ENCODE peak calls at places on chromosomes 5 and 9, in ten cellular contexts. Z, C, Y, I, M, W, J, V, L and R are unnamed samples.

GRCh38 chr5:172872997-172873491 is 39.0 kb downstream of the ERGIC1 start:
- DNase-seq in Y (no peak), W (peak), L (no peak), Z (peak), J (peak), M (no peak), I (no peak), C (peak), V (no peak), R (no peak)

GRCh38 chr9:101465330-101465915 is 29.8 kb upstream of the ALDOB start:
- DNase-seq in J (no peak), W (peak), I (no peak), L (peak), Z (peak), Y (peak), M (peak), V (peak), C (no peak), R (no peak)

GRCh38 chr9:73151653-73152382 is at the start of gene ANXA1:
- DNase-seq in M (no peak), J (no peak), I (no peak), L (no peak), Y (no peak), Z (no peak), V (no peak), W (peak), C (no peak), R (no peak)

GRCh38 chr9:124960409-124960752 is 19.5 kb upstream of the GOLGA1 start:
- DNase-seq in M (no peak), I (no peak), Y (no peak), L (no peak), J (no peak), V (no peak), Z (no peak), C (no peak), W (peak), R (no peak)

GRCh38 chr5:54007822-54008777 is 302.3 kb downstream of the ARL15 start:
- DNase-seq in Y (no peak), V (no peak), W (peak), M (no peak), Z (peak), I (no peak), C (no peak), L (no peak), J (no peak), R (no peak)

GRCh38 chr5:170216262-170216864 is 16.4 kb upstream of the C5orf58 start:
- DNase-seq in I (no peak), Z (peak), J (no peak), Y (no peak), M (no peak), W (peak), L (no peak), C (no peak), V (peak), R (no peak)

GRCh38 chr9:35688558-35689350 is 971 bp downstream of the TPM2 start:
- DNase-seq in I (no peak), M (peak), W (peak), Z (no peak), C (peak), J (no peak), V (no peak), Y (no peak), L (no peak), R (no peak)

GRCh38 chr9:135614821-135615665 is 24.3 kb downstream of the GLT6D1 start:
- DNase-seq in I (no peak), Z (no peak), L (no peak), V (no peak), J (no peak), M (no peak), W (no peak), Y (peak), C (no peak), R (peak)

GRCh38 chr9:125472562-125472925 is 210.9 kb downstream of the GAPVD1 start:
- DNase-seq in Y (no peak), V (no peak), Z (no peak), W (peak), I (no peak), M (no peak), L (no peak), C (no peak), J (no peak), R (no peak)

GRCh38 chr9:33162721-33163311 is 4.3 kb downstream of the B4GALT1 start:
- DNase-seq in I (no peak), W (peak), V (no peak), M (no peak), Y (peak), J (peak), L (no peak), Z (no peak), C (peak), R (no peak)

GRCh38 chr9:99112750-99113417 is 8.0 kb downstream of the TGFBR1 start:
- DNase-seq in M (no peak), L (no peak), Z (no peak), J (no peak), I (no peak), W (no peak), C (no peak), V (no peak), Y (no peak), R (no peak)

GRCh38 chr9:33721674-33722358 is 73.5 kb upstream of the PRSS3 start:
- DNase-seq in W (peak), I (peak), J (peak), M (peak), Y (peak), V (peak), C (peak), L (peak), Z (peak), R (peak)

DNA sequence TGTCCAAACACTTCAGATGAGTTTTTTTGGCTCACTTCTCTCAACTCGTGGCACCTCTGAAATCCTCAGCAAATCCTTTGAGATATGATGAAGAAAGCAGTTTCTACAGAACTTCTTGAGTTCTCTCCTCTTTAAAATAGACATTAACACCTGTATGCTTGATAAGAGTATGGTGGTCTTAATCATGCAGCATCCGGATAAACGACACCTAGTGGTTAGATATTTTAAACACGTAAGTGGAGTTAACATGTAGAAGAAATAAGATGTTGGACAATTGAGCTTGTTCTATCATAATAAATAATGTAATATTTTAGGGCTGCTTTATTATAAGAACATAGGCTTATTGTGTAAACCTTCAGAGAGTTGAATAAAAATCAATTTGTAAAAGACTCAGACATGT is 324.8 kb downstream of the CYLC2 start:
- DNase-seq in Y (no peak), M (no peak), C (no peak), J (no peak), W (no peak), Z (no peak), L (no peak), V (no peak), I (no peak), R (no peak)
- TF ChIP-seq CTCF in Y (no peak), M (no peak), C (no peak), J (no peak), W (no peak), Z (no peak), L (peak), V (peak), I (no peak), R (peak)

GRCh38 chr9:131366745-131367401 is 27.0 kb upstream of the PRRC2B start:
- DNase-seq in W (peak), I (no peak), Z (peak), M (no peak), L (no peak), C (no peak), V (peak), J (peak), Y (no peak), R (no peak)
- TF ChIP-seq CTCF in W (peak), I (no peak), Z (peak), M (no peak), L (peak), C (peak), V (peak), J (peak), Y (peak), R (peak)

DNA sequence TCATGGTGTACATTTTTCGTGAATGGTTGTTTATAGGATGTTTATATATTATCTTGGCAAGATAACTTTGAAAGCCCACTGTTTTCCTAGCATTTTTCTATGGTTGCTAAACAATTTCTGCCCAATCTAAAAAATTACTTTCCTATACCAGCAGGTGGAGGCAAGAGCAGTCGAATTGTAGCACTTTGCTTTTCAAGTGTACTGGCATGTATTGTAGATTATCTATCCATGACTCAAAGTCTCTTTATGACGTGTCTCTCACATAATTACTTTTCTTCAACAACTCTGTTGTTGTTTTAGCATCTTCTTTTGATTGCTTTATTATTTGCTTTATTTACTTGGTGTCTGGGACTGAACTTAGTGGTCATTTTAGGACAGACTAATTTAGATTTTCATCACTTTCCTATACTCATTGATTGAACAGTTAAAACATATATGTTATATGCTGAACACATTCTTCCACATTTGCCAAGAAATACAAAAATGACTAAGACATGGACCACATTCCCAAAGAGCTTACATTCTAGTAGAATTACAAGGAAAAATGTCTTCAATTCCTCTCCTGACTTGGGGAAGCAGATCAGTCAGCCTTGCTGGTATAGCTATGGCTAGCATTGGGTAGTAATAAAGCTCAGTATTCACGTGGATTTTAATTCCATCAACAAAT is 20.7 kb downstream of the NLN start:
- DNase-seq in Y (no peak), V (peak), Z (peak), C (no peak), W (peak), L (no peak), J (no peak), I (no peak), M (no peak), R (no peak)
- TF ChIP-seq CTCF in Y (peak), V (peak), Z (peak), C (peak), W (peak), L (peak), J (peak), I (no peak), M (peak), R (peak)

GRCh38 chr9:4662108-4662988 is at the start of gene PLPP6:
- DNase-seq in I (peak), L (peak), V (peak), Z (peak), C (peak), W (peak), Y (peak), J (peak), M (peak), R (peak)
- TF ChIP-seq CTCF in I (no peak), L (peak), V (peak), Z (peak), C (peak), W (peak), Y (peak), J (peak), M (peak), R (peak)

DNA sequence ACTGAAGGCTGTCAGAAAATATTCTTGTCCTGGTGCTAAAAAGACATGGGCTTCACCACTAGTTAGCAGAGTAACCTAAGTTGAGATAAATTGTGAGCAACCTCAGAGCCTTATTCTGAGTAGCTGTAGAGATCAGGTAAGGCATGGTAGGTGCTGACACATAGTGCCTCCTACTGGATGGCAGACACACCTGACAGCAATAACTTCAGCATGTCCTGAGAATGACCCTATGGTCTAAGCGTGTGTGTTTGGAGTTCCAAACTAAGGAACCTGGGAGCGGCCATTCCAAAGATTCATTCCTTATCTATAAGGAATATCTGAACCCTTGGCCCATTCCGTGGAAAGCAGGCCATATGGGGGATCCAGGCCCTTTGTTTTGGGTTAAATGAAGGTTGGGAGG is 46.0 kb downstream of the SLC28A3 start:
- DNase-seq in M (no peak), L (no peak), I (no peak), V (peak), J (no peak), Y (no peak), Z (no peak), W (no peak), C (no peak), R (no peak)
- TF ChIP-seq CTCF in M (no peak), L (no peak), I (no peak), V (peak), J (no peak), Y (no peak), Z (no peak), W (no peak), C (no peak), R (peak)

DNA sequence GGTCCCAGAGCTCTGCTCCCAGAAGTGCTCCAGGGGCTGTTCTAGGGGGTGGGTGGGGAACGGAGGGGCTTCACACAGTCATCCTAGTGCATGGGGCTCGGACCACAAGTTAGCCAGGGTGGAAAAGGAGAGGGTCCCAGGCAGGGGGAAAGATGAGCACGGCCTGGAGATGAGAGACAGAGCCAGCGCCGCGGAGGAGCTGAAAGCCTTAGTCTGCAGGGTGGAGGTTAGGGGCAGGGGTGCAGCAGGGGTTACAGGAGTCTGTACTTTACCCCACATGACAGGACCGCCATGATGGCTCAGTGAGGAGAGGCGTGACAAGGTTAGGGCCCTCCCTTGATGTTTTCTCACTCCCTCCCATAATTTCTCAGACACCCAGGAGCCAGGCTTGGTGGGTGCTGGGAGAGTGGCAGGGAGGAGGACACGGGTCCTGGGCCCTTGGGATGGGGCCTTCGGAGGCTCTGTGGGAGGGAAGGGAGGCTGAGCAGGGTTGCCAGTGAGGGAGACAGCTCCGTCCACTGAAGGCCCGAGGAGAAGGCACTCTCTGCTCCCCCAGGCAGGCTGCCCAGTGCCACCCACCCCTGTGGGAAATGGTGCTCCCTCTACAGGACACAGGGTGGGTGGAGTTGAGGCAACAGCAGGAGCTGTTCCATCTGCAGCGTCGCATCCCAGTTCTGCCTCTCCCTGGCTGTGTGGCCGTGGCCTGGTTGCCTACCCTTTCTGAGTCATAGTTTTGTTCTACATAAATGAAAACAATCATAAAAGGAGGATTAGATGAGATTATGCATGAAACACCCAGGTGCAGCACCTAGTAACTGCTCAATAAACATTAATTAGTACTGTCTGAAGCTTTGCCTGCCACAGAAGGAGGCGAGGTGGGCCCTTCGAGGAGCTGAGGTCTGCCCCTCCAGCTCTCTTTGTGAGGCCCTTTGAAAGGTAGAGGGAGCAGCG is 66.2 kb downstream of the NDST1 start:
- DNase-seq in Y (no peak), I (no peak), Z (no peak), M (no peak), W (no peak), J (no peak), L (peak), C (no peak), V (no peak), R (no peak)
- TF ChIP-seq CTCF in Y (no peak), I (no peak), Z (peak), M (no peak), W (no peak), J (no peak), L (peak), C (no peak), V (peak), R (no peak)